ENCODE peak calls at places on chromosomes 7 and 10, in six cellular contexts. One of them, this sample, is unnamed.

GRCh38 chr7:130084037-130084875 is 13.9 kb downstream of the KLHDC10 start:
- DNase-seq in NCI-H2029 treated with DMSO at 0.1 percent for 48 hours: no peak
- DNase-seq in stimulated activated CD8-positive, alpha-beta memory T cell treated with anti-CD3 and anti-CD28 coated beads, Interleukin-4, amount 100 ng/mL, for 4 hours: no peak
- DNase-seq in RPMI7951: peak
- DNase-seq in ELR: peak
- DNase-seq in T-helper 1 cell: no peak
- DNase-seq in this sample: no peak

GRCh38 chr7:66930341-66930740 is 9.3 kb downstream of the TMEM248 start:
- DNase-seq in NCI-H2029 treated with DMSO at 0.1 percent for 48 hours: no peak
- DNase-seq in stimulated activated CD8-positive, alpha-beta memory T cell treated with anti-CD3 and anti-CD28 coated beads, Interleukin-4, amount 100 ng/mL, for 4 hours: no peak
- DNase-seq in RPMI7951: peak
- DNase-seq in ELR: peak
- DNase-seq in T-helper 1 cell: no peak
- DNase-seq in this sample: peak

GRCh38 chr7:127252736-127253288 is at the start of gene GRM8:
- DNase-seq in NCI-H2029 treated with DMSO at 0.1 percent for 48 hours: peak
- DNase-seq in stimulated activated CD8-positive, alpha-beta memory T cell treated with anti-CD3 and anti-CD28 coated beads, Interleukin-4, amount 100 ng/mL, for 4 hours: no peak
- DNase-seq in RPMI7951: peak
- DNase-seq in ELR: peak
- DNase-seq in T-helper 1 cell: no peak
- DNase-seq in this sample: peak

GRCh38 chr10:119737827-119738226 is 12.0 kb downstream of the INPP5F start:
- DNase-seq in NCI-H2029 treated with DMSO at 0.1 percent for 48 hours: no peak
- DNase-seq in stimulated activated CD8-positive, alpha-beta memory T cell treated with anti-CD3 and anti-CD28 coated beads, Interleukin-4, amount 100 ng/mL, for 4 hours: no peak
- DNase-seq in RPMI7951: peak
- DNase-seq in ELR: peak
- DNase-seq in T-helper 1 cell: no peak
- DNase-seq in this sample: peak

GRCh38 chr10:126270116-126270515 is 118.2 kb downstream of the ADAM12 start:
- DNase-seq in NCI-H2029 treated with DMSO at 0.1 percent for 48 hours: no peak
- DNase-seq in stimulated activated CD8-positive, alpha-beta memory T cell treated with anti-CD3 and anti-CD28 coated beads, Interleukin-4, amount 100 ng/mL, for 4 hours: no peak
- DNase-seq in RPMI7951: no peak
- DNase-seq in ELR: peak
- DNase-seq in T-helper 1 cell: no peak
- DNase-seq in this sample: peak

GRCh38 chr7:7681191-7681935 is 37.0 kb downstream of the RPA3 start:
- DNase-seq in NCI-H2029 treated with DMSO at 0.1 percent for 48 hours: peak
- DNase-seq in stimulated activated CD8-positive, alpha-beta memory T cell treated with anti-CD3 and anti-CD28 coated beads, Interleukin-4, amount 100 ng/mL, for 4 hours: no peak
- DNase-seq in RPMI7951: peak
- DNase-seq in ELR: peak
- DNase-seq in T-helper 1 cell: no peak
- DNase-seq in this sample: peak

GRCh38 chr10:102485093-102485785 is 17.3 kb downstream of the ACTR1A start:
- DNase-seq in NCI-H2029 treated with DMSO at 0.1 percent for 48 hours: no peak
- DNase-seq in stimulated activated CD8-positive, alpha-beta memory T cell treated with anti-CD3 and anti-CD28 coated beads, Interleukin-4, amount 100 ng/mL, for 4 hours: no peak
- DNase-seq in RPMI7951: no peak
- DNase-seq in ELR: no peak
- DNase-seq in T-helper 1 cell: no peak
- DNase-seq in this sample: no peak

GRCh38 chr10:86757110-86757790 is 831 bp downstream of the BMPR1A start:
- DNase-seq in NCI-H2029 treated with DMSO at 0.1 percent for 48 hours: no peak
- DNase-seq in stimulated activated CD8-positive, alpha-beta memory T cell treated with anti-CD3 and anti-CD28 coated beads, Interleukin-4, amount 100 ng/mL, for 4 hours: no peak
- DNase-seq in RPMI7951: peak
- DNase-seq in ELR: peak
- DNase-seq in T-helper 1 cell: no peak
- DNase-seq in this sample: peak

GRCh38 chr7:106659369-106659962 is 1.5 kb downstream of the CCDC71L start:
- DNase-seq in NCI-H2029 treated with DMSO at 0.1 percent for 48 hours: no peak
- DNase-seq in stimulated activated CD8-positive, alpha-beta memory T cell treated with anti-CD3 and anti-CD28 coated beads, Interleukin-4, amount 100 ng/mL, for 4 hours: no peak
- DNase-seq in RPMI7951: no peak
- DNase-seq in ELR: no peak
- DNase-seq in T-helper 1 cell: no peak
- DNase-seq in this sample: no peak

GRCh38 chr7:30421647-30422196 is 56.9 kb downstream of the NOD1 start:
- DNase-seq in NCI-H2029 treated with DMSO at 0.1 percent for 48 hours: no peak
- DNase-seq in stimulated activated CD8-positive, alpha-beta memory T cell treated with anti-CD3 and anti-CD28 coated beads, Interleukin-4, amount 100 ng/mL, for 4 hours: no peak
- DNase-seq in RPMI7951: no peak
- DNase-seq in ELR: no peak
- DNase-seq in T-helper 1 cell: no peak
- DNase-seq in this sample: no peak

GRCh38 chr10:131494451-131494850 is 182.9 kb upstream of the TCERG1L start:
- DNase-seq in NCI-H2029 treated with DMSO at 0.1 percent for 48 hours: no peak
- DNase-seq in stimulated activated CD8-positive, alpha-beta memory T cell treated with anti-CD3 and anti-CD28 coated beads, Interleukin-4, amount 100 ng/mL, for 4 hours: no peak
- DNase-seq in RPMI7951: no peak
- DNase-seq in ELR: no peak
- DNase-seq in T-helper 1 cell: no peak
- DNase-seq in this sample: no peak

GRCh38 chr10:121325490-121326231 is 272.6 kb downstream of the FGFR2 start:
- DNase-seq in NCI-H2029 treated with DMSO at 0.1 percent for 48 hours: no peak
- DNase-seq in stimulated activated CD8-positive, alpha-beta memory T cell treated with anti-CD3 and anti-CD28 coated beads, Interleukin-4, amount 100 ng/mL, for 4 hours: no peak
- DNase-seq in RPMI7951: peak
- DNase-seq in ELR: peak
- DNase-seq in T-helper 1 cell: no peak
- DNase-seq in this sample: no peak

GRCh38 chr10:17453377-17454091 is 861 bp downstream of the ST8SIA6 start:
- DNase-seq in NCI-H2029 treated with DMSO at 0.1 percent for 48 hours: no peak
- DNase-seq in stimulated activated CD8-positive, alpha-beta memory T cell treated with anti-CD3 and anti-CD28 coated beads, Interleukin-4, amount 100 ng/mL, for 4 hours: no peak
- DNase-seq in RPMI7951: peak
- DNase-seq in ELR: peak
- DNase-seq in T-helper 1 cell: peak
- DNase-seq in this sample: peak

GRCh38 chr7:75663302-75663907 is 75.3 kb downstream of the HIP1 start:
- DNase-seq in NCI-H2029 treated with DMSO at 0.1 percent for 48 hours: no peak
- DNase-seq in stimulated activated CD8-positive, alpha-beta memory T cell treated with anti-CD3 and anti-CD28 coated beads, Interleukin-4, amount 100 ng/mL, for 4 hours: no peak
- DNase-seq in RPMI7951: no peak
- DNase-seq in ELR: no peak
- DNase-seq in T-helper 1 cell: no peak
- DNase-seq in this sample: no peak

GRCh38 chr10:57338823-57339558 is 928.7 kb downstream of the IPMK start:
- DNase-seq in NCI-H2029 treated with DMSO at 0.1 percent for 48 hours: peak
- DNase-seq in stimulated activated CD8-positive, alpha-beta memory T cell treated with anti-CD3 and anti-CD28 coated beads, Interleukin-4, amount 100 ng/mL, for 4 hours: no peak
- DNase-seq in RPMI7951: peak
- DNase-seq in ELR: peak
- DNase-seq in T-helper 1 cell: no peak
- DNase-seq in this sample: peak

This sample was measured in fibroblast of lung.